ENCODE peak calls at places on chromosomes 16 and 17, in four cellular contexts. One of them, this sample, is unnamed.
A peak's percentile ranks its signal among the peaks of the same experiment; 100 is the strongest.

GRCh38 chr16:2026461-2027023 is at the start of gene NHERF2:
- DNase-seq in coronary artery: no peak
- DNase-seq in GM23338: peak; percentile 53
- DNase-seq in lower lobe of right lung: no peak
- DNase-seq in this sample: peak; percentile 71

GRCh38 chr17:13888043-13888442 is 181.3 kb upstream of the COX10 start:
- DNase-seq in GM23338: no peak
- DNase-seq in lower lobe of right lung: no peak
- DNase-seq in coronary artery: no peak
- DNase-seq in this sample: no peak

GRCh38 chr17:56886288-56886721 is 27.5 kb downstream of the TRIM25 start:
- DNase-seq in coronary artery: no peak
- DNase-seq in lower lobe of right lung: no peak
- DNase-seq in GM23338: no peak
- DNase-seq in this sample: no peak

GRCh38 chr16:79865918-79866317 is 265.4 kb upstream of the MAF start:
- DNase-seq in lower lobe of right lung: no peak
- DNase-seq in GM23338: no peak
- DNase-seq in coronary artery: no peak
- DNase-seq in this sample: no peak

GRCh38 chr16:31135535-31136286 is at the start of gene PRSS8:
- DNase-seq in coronary artery: peak; percentile 68
- DNase-seq in GM23338: peak; percentile 61
- DNase-seq in lower lobe of right lung: peak; percentile 92
- DNase-seq in this sample: no peak

GRCh38 chr16:65071371-65072311 is 50.2 kb downstream of the CDH11 start:
- DNase-seq in GM23338: no peak
- DNase-seq in coronary artery: peak; percentile 83
- DNase-seq in lower lobe of right lung: no peak
- DNase-seq in this sample: no peak

GRCh38 chr17:4747847-4748246 is 8.1 kb upstream of the CXCL16 start:
- DNase-seq in GM23338: no peak
- DNase-seq in lower lobe of right lung: peak; percentile 45
- DNase-seq in coronary artery: no peak
- DNase-seq in this sample: peak; percentile 36

GRCh38 chr16:2487903-2488531 is 13.1 kb downstream of the TBC1D24 start:
- DNase-seq in GM23338: no peak
- DNase-seq in lower lobe of right lung: no peak
- DNase-seq in coronary artery: no peak
- DNase-seq in this sample: no peak

GRCh38 chr17:30433514-30433913 is 43.7 kb upstream of the GOSR1 start:
- DNase-seq in lower lobe of right lung: no peak
- DNase-seq in GM23338: no peak
- DNase-seq in coronary artery: no peak
- DNase-seq in this sample: no peak

GRCh38 chr16:71883849-71884638 is at the start of gene ZNF821:
- DNase-seq in GM23338: peak; percentile 97
- DNase-seq in coronary artery: peak; percentile 83
- DNase-seq in lower lobe of right lung: peak; percentile 83
- DNase-seq in this sample: peak; percentile 91

GRCh38 chr16:79466111-79466510 is 134.4 kb downstream of the MAF start:
- DNase-seq in coronary artery: no peak
- DNase-seq in GM23338: no peak
- DNase-seq in lower lobe of right lung: no peak
- DNase-seq in this sample: no peak

GRCh38 chr17:30234954-30235353 is 543 bp downstream of the SLC6A4 start:
- DNase-seq in lower lobe of right lung: no peak
- DNase-seq in coronary artery: peak; percentile 19
- DNase-seq in GM23338: no peak
- DNase-seq in this sample: peak; percentile 69

GRCh38 chr17:56653877-56654276 is 60.4 kb downstream of the NOG start:
- DNase-seq in lower lobe of right lung: no peak
- DNase-seq in coronary artery: no peak
- DNase-seq in GM23338: peak; percentile 93
- DNase-seq in this sample: peak; percentile 67

GRCh38 chr16:49618955-49619354 is 237.0 kb downstream of the ZNF423 start:
- DNase-seq in GM23338: no peak
- DNase-seq in coronary artery: peak; percentile 3
- DNase-seq in lower lobe of right lung: no peak
- DNase-seq in this sample: no peak

GRCh38 chr16:79707867-79708266 is 107.3 kb upstream of the MAF start:
- DNase-seq in lower lobe of right lung: no peak
- DNase-seq in coronary artery: peak; percentile 79
- DNase-seq in GM23338: no peak
- DNase-seq in this sample: no peak

GRCh38 chr17:14557482-14557881 is 256.6 kb downstream of the HS3ST3B1 start:
- DNase-seq in coronary artery: no peak
- DNase-seq in GM23338: no peak
- DNase-seq in lower lobe of right lung: no peak
- DNase-seq in this sample: no peak

GRCh38 chr16:66606000-66606751 is 1.7 kb downstream of the CMTM3 start:
- DNase-seq in coronary artery: no peak
- DNase-seq in lower lobe of right lung: no peak
- DNase-seq in GM23338: no peak
- DNase-seq in this sample: peak; percentile 74

GRCh38 chr17:43219746-43220380 is 8.2 kb downstream of the TMEM106A start:
- DNase-seq in coronary artery: no peak
- DNase-seq in GM23338: no peak
- DNase-seq in lower lobe of right lung: no peak
- DNase-seq in this sample: no peak

GRCh38 chr16:89909777-89910716 is 8.6 kb upstream of the MC1R start:
- DNase-seq in GM23338: peak; percentile 91
- DNase-seq in coronary artery: no peak
- DNase-seq in lower lobe of right lung: peak; percentile 85
- DNase-seq in this sample: peak; percentile 86

GRCh38 chr17:77403854-77404253 is 263.1 kb downstream of the SEC14L1 start:
- DNase-seq in lower lobe of right lung: no peak
- DNase-seq in coronary artery: no peak
- DNase-seq in GM23338: no peak
- DNase-seq in this sample: no peak

GRCh38 chr17:77398274-77398673 is 257.5 kb downstream of the SEC14L1 start:
- DNase-seq in GM23338: no peak
- DNase-seq in lower lobe of right lung: no peak
- DNase-seq in coronary artery: no peak
- DNase-seq in this sample: no peak

GRCh38 chr17:77402159-77402731 is 261.5 kb downstream of the SEC14L1 start:
- DNase-seq in GM23338: no peak
- DNase-seq in lower lobe of right lung: no peak
- DNase-seq in coronary artery: no peak
- DNase-seq in this sample: no peak

GRCh38 chr17:77399319-77399959 is 258.7 kb downstream of the SEC14L1 start:
- DNase-seq in lower lobe of right lung: no peak
- DNase-seq in coronary artery: no peak
- DNase-seq in GM23338: no peak
- DNase-seq in this sample: no peak

DNA sequence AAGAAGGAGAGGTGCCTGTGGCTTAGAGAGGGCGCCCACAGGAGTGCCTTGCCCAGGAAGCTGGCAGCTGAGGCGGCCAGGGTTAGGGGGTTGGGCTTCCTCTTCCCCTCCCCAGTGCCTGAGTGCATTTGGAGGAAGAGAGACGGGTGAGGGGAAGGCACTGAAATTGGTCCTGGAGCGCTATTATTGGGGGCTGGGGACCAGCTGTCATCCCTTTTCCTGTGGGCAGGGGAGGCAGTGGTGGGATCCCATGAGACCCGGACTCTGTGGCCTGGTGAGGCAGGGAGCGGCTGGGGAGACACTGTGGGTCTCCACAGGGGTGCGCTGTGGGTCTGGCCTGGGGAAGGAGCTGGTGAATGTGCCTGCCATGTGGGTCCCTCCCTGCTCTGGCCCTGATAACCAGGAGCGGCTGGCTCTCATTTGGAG is 259.7 kb downstream of the SEC14L1 start:
- DNase-seq in lower lobe of right lung: peak; percentile 63
- DNase-seq in coronary artery: no peak
- DNase-seq in GM23338: peak; percentile 71
- DNase-seq in this sample: peak; percentile 83
- TF ChIP-seq CTCF in lower lobe of right lung: peak; percentile 46
- TF ChIP-seq CTCF in coronary artery: no peak
- TF ChIP-seq CTCF in GM23338: peak; percentile 35
- TF ChIP-seq CTCF in this sample: peak; percentile 86

DNA sequence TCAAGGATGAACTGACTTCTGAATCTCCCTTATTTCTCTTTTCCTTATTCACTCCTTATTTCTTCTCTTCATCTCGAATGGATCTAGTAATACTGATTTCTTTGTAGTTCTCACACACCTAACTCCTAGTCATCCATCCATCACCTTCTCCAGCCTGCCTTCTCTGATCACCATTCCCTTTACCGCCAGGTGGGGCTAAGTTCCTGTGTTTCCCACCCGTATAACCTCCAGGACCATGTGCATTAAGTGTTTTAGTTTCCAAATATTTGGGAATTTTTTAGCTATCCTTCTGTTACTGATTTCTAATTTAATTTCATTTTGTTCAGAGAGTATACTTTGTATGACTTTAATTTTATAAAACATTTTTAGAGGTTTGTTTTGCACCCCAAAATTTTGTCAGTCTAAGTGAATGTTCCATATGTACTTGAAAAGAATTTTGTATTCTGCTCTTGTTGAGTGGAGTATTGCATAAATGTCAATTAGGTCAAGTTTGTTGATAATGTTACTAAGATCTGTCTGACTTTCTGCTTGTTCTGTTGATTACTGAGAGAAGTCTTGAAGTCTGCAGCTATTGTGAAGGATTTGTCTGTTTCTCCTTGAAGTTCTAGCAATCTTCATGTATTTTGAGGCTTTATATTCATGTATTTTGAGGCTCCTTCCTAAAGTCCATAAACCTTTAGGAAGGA is 8.8 kb downstream of the BPTF start:
- DNase-seq in lower lobe of right lung: no peak
- DNase-seq in GM23338: peak; percentile 81
- DNase-seq in coronary artery: no peak
- DNase-seq in this sample: no peak
- TF ChIP-seq CTCF in lower lobe of right lung: no peak
- TF ChIP-seq CTCF in GM23338: peak; percentile 88
- TF ChIP-seq CTCF in coronary artery: no peak
- TF ChIP-seq CTCF in this sample: peak; percentile 46

DNA sequence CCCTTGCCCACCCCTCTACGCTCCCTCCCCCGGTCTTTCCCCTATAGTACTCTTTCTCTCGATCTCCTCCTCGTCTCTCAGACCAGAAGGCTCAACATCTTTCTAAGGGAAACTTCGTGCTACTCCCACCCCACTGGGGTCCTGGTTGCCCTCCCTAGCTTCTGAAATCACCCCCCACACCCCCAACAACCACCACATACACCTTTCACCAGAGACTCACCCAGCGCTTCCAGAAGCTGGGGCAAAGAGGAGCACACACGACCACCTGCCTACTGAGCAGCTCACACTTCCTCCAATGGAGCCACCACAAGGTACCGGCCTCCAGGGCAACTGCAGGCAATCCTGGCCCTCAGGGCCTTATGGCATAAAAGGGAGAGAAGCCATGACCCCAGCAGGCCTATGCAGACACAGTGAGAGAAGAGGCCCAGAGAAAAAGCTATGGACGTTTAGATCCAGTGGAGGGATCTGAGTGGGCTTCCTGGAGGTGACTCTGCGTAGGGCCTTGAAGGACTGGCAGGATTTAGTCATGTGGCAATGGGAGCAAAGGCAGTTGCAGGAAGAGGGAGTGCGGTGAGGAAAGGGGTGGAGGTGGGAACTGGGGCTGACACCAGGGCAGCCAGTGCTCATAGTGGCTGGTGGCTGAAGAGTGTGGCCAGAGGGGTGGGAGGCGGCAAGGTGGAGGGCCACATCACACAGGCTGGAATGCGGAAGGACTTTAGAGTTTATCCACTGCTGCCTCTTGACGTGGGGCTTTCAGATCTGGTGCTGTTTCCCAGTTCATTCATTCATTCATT is 12.1 kb upstream of the TMEM92 start:
- DNase-seq in coronary artery: no peak
- DNase-seq in GM23338: no peak
- DNase-seq in lower lobe of right lung: no peak
- DNase-seq in this sample: no peak
- TF ChIP-seq CTCF in coronary artery: no peak
- TF ChIP-seq CTCF in GM23338: no peak
- TF ChIP-seq CTCF in lower lobe of right lung: no peak
- TF ChIP-seq CTCF in this sample: no peak

DNA sequence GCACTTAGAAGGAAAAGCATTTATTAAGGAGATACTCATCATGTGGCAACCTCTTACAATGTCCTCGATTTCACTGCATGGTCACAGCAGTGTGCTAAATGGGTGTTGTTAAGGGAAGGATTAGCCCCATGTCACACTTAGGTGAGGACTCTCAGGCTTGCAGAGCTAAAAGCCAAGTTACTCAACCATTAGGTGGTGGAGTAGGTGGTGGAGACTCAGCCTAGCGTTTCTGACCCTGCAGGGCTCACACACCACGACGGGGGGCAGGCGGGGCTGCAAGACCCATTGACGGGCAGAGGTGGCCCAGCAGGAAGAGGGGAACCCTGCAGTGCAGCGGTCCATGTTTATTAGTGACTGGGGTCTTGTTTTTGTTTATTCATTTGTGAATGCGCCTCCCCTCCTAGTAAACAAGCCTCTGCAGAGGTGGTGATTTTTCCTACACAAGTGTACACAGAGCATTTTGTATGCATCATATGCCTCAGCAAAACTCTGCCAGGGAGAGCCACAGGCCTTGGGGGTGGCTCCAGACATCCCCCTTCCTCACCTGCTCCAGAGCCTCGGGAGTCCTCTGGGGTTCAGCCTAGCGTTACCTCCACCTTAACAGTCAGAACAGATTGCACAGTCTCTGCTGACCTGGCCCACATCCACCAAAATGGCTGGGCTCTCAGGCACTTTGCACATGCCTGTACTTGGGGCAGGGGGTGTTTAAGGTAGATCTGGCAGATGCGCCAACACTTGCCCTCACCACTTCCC is 216.7 kb downstream of the C16orf95 start:
- DNase-seq in lower lobe of right lung: no peak
- DNase-seq in coronary artery: peak; percentile 60
- DNase-seq in GM23338: no peak
- DNase-seq in this sample: no peak
- TF ChIP-seq CTCF in lower lobe of right lung: no peak
- TF ChIP-seq CTCF in coronary artery: no peak
- TF ChIP-seq CTCF in GM23338: no peak
- TF ChIP-seq CTCF in this sample: no peak

DNA sequence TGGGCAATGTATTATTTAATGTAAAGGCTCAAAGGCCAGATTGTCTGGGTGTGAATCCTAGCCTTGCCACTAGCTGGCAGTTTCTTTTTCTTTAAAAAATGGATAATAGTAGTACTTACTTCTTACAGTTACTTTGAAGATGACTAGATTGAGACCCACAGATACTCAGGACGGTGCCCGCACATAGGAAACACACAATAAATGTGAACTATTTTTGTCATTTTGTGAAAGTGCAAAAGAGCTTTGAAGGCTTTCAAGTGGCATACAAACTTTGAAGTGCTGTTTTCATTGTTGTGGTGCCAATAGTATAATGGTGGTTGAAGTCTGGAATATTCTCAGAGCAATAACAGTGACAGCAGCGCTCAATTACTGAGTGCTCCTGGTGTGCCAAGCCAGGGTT is 63.6 kb downstream of the OTOA start:
- DNase-seq in coronary artery: no peak
- DNase-seq in GM23338: no peak
- DNase-seq in lower lobe of right lung: no peak
- DNase-seq in this sample: no peak
- TF ChIP-seq CTCF in coronary artery: no peak
- TF ChIP-seq CTCF in GM23338: no peak
- TF ChIP-seq CTCF in lower lobe of right lung: no peak
- TF ChIP-seq CTCF in this sample: no peak

GRCh38 chr16:26762596-26762995 is 304.1 kb upstream of the C16orf82 start:
- DNase-seq in GM23338: peak; percentile 17
- DNase-seq in lower lobe of right lung: no peak
- DNase-seq in coronary artery: no peak
- DNase-seq in this sample: no peak

GRCh38 chr16:26770547-26770946 is 296.2 kb upstream of the C16orf82 start:
- DNase-seq in coronary artery: no peak
- DNase-seq in GM23338: no peak
- DNase-seq in lower lobe of right lung: no peak
- DNase-seq in this sample: no peak

GRCh38 chr16:26765087-26765486 is 301.6 kb upstream of the C16orf82 start:
- DNase-seq in GM23338: peak; percentile 22
- DNase-seq in coronary artery: no peak
- DNase-seq in lower lobe of right lung: no peak
- DNase-seq in this sample: no peak
- TF ChIP-seq CTCF in GM23338: peak; percentile 45
- TF ChIP-seq CTCF in coronary artery: no peak
- TF ChIP-seq CTCF in lower lobe of right lung: peak; percentile 32
- TF ChIP-seq CTCF in this sample: peak; percentile 8